ENCODE peak calls at places on chromosomes 12 and 14, in six cellular contexts. W is neural progenitor cell, J is K562, E is esophagus squamous epithelium, Q is ovary, K is osteoblast. F is an unnamed sample.

GRCh38 chr12:91926810-91927209 is 218.8 kb downstream of the BTG1 start:
- DNase-seq in Q (no peak), E (no peak), K (no peak), J (no peak), W (no peak), F (no peak)

GRCh38 chr12:42725839-42726238 is 136.3 kb upstream of the PRICKLE1 start:
- DNase-seq in W (no peak), K (no peak), J (no peak), E (no peak), Q (no peak), F (no peak)

GRCh38 chr12:51823875-51824565 is 24.5 kb downstream of the FIGNL2 start:
- DNase-seq in W (peak; percentile 80), J (no peak), E (no peak), K (peak; percentile 94), Q (no peak), F (no peak)

GRCh38 chr12:78931466-78931990 is 67.0 kb downstream of the SYT1 start:
- DNase-seq in W (peak; percentile 19), E (no peak), J (no peak), K (no peak), Q (no peak), F (no peak)

GRCh38 chr14:75402867-75403413 is 24.9 kb upstream of the JDP2 start:
- DNase-seq in J (no peak), W (no peak), Q (no peak), K (no peak), E (no peak), F (no peak)

GRCh38 chr12:46268349-46268616 is 560 bp downstream of the SLC38A1 start:
- DNase-seq in E (no peak), K (peak; percentile 62), J (no peak), Q (peak; percentile 40), W (no peak), F (no peak)

GRCh38 chr14:106538193-106538592 is 1011.8 kb downstream of the TMEM121 start:
- DNase-seq in Q (no peak), E (no peak), W (no peak), J (no peak), K (no peak), F (no peak)

GRCh38 chr14:68910540-68910939 is 68.6 kb downstream of the ACTN1 start:
- DNase-seq in W (no peak), E (no peak), J (no peak), Q (no peak), K (peak; percentile 32), F (no peak)

GRCh38 chr12:78473136-78473535 is 391.4 kb upstream of the SYT1 start:
- DNase-seq in J (no peak), E (no peak), W (no peak), Q (no peak), K (no peak), F (no peak)

GRCh38 chr12:129772463-129773169 is 131.2 kb downstream of the TMEM132D start:
- DNase-seq in K (no peak), E (no peak), J (no peak), Q (no peak), W (no peak), F (no peak)

GRCh38 chr12:62730649-62731377 is 204.1 kb downstream of the PPM1H start:
- DNase-seq in E (no peak), W (no peak), J (no peak), Q (no peak), K (peak; percentile 73), F (no peak)

GRCh38 chr14:44963775-44964380 is 1.9 kb downstream of the TOGARAM1 start:
- DNase-seq in Q (no peak), J (no peak), K (no peak), W (peak; percentile 51), E (no peak), F (peak; percentile 17)

GRCh38 chr12:26017484-26018211 is 59.2 kb downstream of the RASSF8 start:
- DNase-seq in J (no peak), K (no peak), E (no peak), Q (no peak), W (peak; percentile 85), F (peak; percentile 44)

DNA sequence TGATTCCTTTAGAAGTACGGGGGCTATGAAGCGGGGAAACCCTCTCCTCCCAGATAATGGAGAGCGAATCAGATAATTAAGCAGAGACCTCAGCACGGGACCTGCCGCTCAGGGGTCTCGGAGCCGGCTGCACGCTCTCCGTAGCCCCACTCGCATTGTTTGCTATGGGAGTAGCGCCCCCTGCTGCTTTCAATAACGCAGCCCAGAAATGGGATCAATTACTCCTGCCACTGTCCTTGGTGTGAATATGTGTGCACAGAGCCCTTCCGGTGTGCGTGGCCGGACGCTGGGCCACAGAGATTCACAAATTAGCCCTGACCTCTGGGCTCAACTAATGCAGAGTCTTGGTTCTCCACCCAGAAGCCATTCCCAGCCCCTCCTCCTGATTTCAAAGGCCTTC is 76.4 kb upstream of the TMEM132C start:
- DNase-seq in E (no peak), J (no peak), W (peak; percentile 82), K (no peak), Q (no peak), F (peak; percentile 57)
- TF ChIP-seq CTCF in E (no peak), J (no peak), W (peak; percentile 90), K (no peak), Q (no peak), F (peak; percentile 77)

GRCh38 chr14:86912689-86913088 is 1080.3 kb downstream of the GALC start:
- DNase-seq in K (no peak), W (no peak), E (no peak), Q (no peak), J (no peak), F (no peak)

GRCh38 chr14:86915416-86915815 is 1077.6 kb downstream of the GALC start:
- DNase-seq in E (no peak), J (no peak), W (no peak), Q (no peak), K (no peak), F (no peak)

GRCh38 chr14:86911506-86911905 is 1081.5 kb downstream of the GALC start:
- DNase-seq in J (no peak), Q (no peak), W (no peak), E (no peak), K (no peak), F (no peak)
- H3K4me1 ChIP-seq in J (no peaks in the 10 kb centered on the region), Q (no peaks in the 10 kb centered on the region), W (no peaks in the 10 kb centered on the region), E (no peaks in the 10 kb centered on the region), K (no peaks in the 10 kb centered on the region), F (no peaks in the 10 kb centered on the region)

GRCh38 chr12:109497675-109498074 is 20.2 kb downstream of the UBE3B start:
- DNase-seq in W (no peak), E (no peak), J (no peak), Q (no peak), K (no peak), F (no peak)
- H3K36me3 ChIP-seq in W (no peaks in the 10 kb centered on the region), E (peaks cover 100% of the 10 kb centered on the region), J (peaks cover 60% of the 10 kb centered on the region), Q (no peaks in the 10 kb centered on the region), K (peaks cover 51% of the 10 kb centered on the region), F (no peaks in the 10 kb centered on the region)

DNA sequence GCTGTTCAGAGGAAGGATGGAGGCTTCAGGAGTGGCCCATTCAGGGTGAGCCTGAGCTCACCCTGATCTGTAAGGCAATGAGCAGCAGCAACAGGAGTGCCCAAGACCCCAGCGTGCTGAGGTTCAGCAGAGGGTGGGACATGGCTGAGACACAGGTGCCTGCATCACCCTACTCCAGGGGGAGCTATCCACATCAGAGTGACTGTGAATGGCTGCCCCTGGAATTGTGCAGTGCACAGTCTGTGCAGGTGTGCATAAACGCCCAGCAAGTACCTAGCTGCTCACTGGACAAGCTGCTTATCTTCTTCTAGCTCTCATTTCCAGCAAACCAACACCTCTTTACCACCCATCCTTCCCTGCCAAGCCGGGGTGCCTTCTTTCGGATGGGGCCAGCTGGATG is 140.6 kb upstream of the PRMT8 start:
- DNase-seq in Q (no peak), E (no peak), W (no peak), K (no peak), J (no peak), F (no peak)
- TF ChIP-seq CTCF in Q (no peak), E (no peak), W (no peak), K (no peak), J (no peak), F (no peak)

DNA sequence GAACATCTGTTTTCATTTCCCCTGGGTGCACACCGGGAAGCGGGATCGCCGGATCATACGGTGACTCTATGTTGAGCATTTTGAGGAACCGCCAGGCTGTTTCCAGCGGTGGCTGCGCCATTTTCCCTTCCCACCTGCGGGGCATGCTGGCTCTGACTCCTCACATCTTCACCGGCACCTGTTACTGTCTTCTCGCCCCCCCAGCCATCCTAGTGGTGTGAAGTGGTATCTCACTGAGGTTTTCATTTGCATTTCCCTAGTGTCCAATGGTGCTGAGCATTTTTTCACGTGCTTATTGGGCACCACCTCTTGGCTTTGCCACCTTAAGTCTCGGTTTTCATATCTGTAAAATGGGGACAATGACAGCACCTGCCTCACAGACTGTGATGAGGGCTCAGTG is 44.1 kb upstream of the EML1 start:
- DNase-seq in W (peak; percentile 32), Q (no peak), K (peak; percentile 52), J (peak; percentile 39), E (no peak), F (no peak)
- H3K4me1 ChIP-seq in W (peaks cover 16% of the 10 kb centered on the region), Q (peaks cover 20% of the 10 kb centered on the region), K (peaks cover 52% of the 10 kb centered on the region), J (peaks cover 12% of the 10 kb centered on the region), E (peaks cover 32% of the 10 kb centered on the region), F (peaks cover 32% of the 10 kb centered on the region)

GRCh38 chr12:20426191-20426590 is 57.9 kb downstream of the PDE3A start:
- DNase-seq in E (no peak), J (no peak), Q (no peak), W (no peak), K (no peak), F (no peak)
- H3K36me3 ChIP-seq in E (no peaks in the 10 kb centered on the region), J (no peaks in the 10 kb centered on the region), Q (no peaks in the 10 kb centered on the region), W (no peaks in the 10 kb centered on the region), K (no peaks in the 10 kb centered on the region), F (no peaks in the 10 kb centered on the region)

GRCh38 chr14:77547512-77547911 is 48.9 kb upstream of the ISM2 start:
- DNase-seq in W (no peak), E (no peak), Q (no peak), J (no peak), K (no peak), F (no peak)
- TF ChIP-seq CTCF in W (peak; percentile 21), E (no peak), Q (no peak), J (no peak), K (peak; percentile 22), F (no peak)

GRCh38 chr12:87270894-87271293 is 758.3 kb downstream of the C12orf50 start:
- DNase-seq in E (no peak), J (no peak), Q (no peak), W (peak; percentile 21), K (peak; percentile 11), F (no peak)

GRCh38 chr12:87274594-87275245 is 754.5 kb downstream of the C12orf50 start:
- DNase-seq in W (peak; percentile 62), Q (no peak), J (peak; percentile 6), K (no peak), E (no peak), F (no peak)

DNA sequence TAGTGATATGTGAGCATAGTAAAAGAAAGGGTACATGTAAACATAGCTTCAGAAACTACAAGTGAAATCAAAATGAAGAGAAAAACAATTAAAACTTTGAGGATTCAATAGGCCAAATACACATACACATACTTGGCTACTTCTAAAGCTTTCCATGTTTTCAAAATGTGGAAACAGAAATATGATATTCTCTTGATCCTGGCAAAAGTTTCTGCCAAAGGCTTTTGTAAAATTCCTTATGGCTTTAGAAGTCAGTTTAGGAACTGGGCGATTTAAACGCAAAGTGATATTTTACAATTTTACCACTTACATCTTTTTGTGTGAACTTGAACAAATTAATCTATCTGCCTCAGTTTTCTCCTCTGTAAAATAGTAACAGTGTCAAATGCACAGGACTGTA is 756.4 kb downstream of the C12orf50 start:
- DNase-seq in Q (no peak), W (no peak), E (no peak), K (peak; percentile 9), J (no peak), F (no peak)
- H3K4me1 ChIP-seq in Q (no peaks in the 10 kb centered on the region), W (peaks cover 9% of the 10 kb centered on the region), E (no peaks in the 10 kb centered on the region), K (peaks cover 11% of the 10 kb centered on the region), J (no peaks in the 10 kb centered on the region), F (no peaks in the 10 kb centered on the region)

F was measured in adrenal gland.